ENCODE peak calls at places on chromosomes 2 and 18, in eight cellular contexts. Z, T, U, I, K, O, C and N are unnamed samples.

GRCh38 chr18:13537022-13537780 is 189.2 kb downstream of the FAM210A start:
- DNase-seq in O (no peak), Z (peak), C (no peak), I (no peak), U (no peak), K (no peak), T (no peak), N (no peak)

GRCh38 chr18:43277164-43277600 is at the start of gene SYT4:
- DNase-seq in C (no peak), T (peak), K (peak), U (no peak), Z (no peak), O (peak), I (peak), N (no peak)

GRCh38 chr18:40534748-40535147 is 1420.3 kb upstream of the PIK3C3 start:
- DNase-seq in Z (no peak), T (no peak), U (no peak), K (no peak), I (no peak), O (peak), C (no peak), N (no peak)

GRCh38 chr2:201440182-201440581 is 11.1 kb downstream of the TRAK2 start:
- DNase-seq in T (no peak), Z (no peak), O (no peak), U (no peak), K (no peak), C (no peak), I (peak), N (no peak)

GRCh38 chr2:152432206-152432653 is 97.3 kb downstream of the FMNL2 start:
- DNase-seq in U (no peak), Z (no peak), T (peak), I (no peak), O (peak), C (peak), K (no peak), N (no peak)

GRCh38 chr2:190819835-190820234 is 60.8 kb upstream of the GLS start:
- DNase-seq in I (no peak), O (peak), C (no peak), Z (no peak), U (no peak), K (no peak), T (peak), N (no peak)

GRCh38 chr2:167581961-167582574 is 665.3 kb downstream of the STK39 start:
- DNase-seq in Z (no peak), K (no peak), T (no peak), I (no peak), O (peak), C (peak), U (no peak), N (no peak)

GRCh38 chr2:69138247-69138754 is 125.3 kb downstream of the ANTXR1 start:
- DNase-seq in Z (no peak), C (peak), T (peak), I (peak), U (peak), O (peak), K (no peak), N (no peak)

GRCh38 chr2:223123859-223124610 is 72.0 kb downstream of the KCNE4 start:
- DNase-seq in C (no peak), I (no peak), O (peak), Z (no peak), T (peak), U (no peak), K (no peak), N (no peak)

GRCh38 chr2:141055526-141055925 is 1075.3 kb downstream of the LRP1B start:
- DNase-seq in O (peak), K (no peak), T (peak), Z (no peak), I (no peak), U (no peak), C (no peak), N (no peak)

GRCh38 chr2:53437371-53437770 is 330.2 kb upstream of the CHAC2 start:
- DNase-seq in T (no peak), O (peak), Z (no peak), K (no peak), I (no peak), C (no peak), U (no peak), N (no peak)

GRCh38 chr18:23538870-23539269 is 35.6 kb downstream of the RMC1 start:
- DNase-seq in I (no peak), T (no peak), U (no peak), K (no peak), Z (no peak), O (peak), C (no peak), N (no peak)

GRCh38 chr2:9617296-9617695 is 13.5 kb downstream of the YWHAQ start:
- DNase-seq in C (no peak), O (no peak), K (no peak), Z (no peak), T (no peak), U (no peak), I (no peak), N (no peak)

GRCh38 chr2:121849236-121849635 is 93.8 kb downstream of the TSN start:
- DNase-seq in U (no peak), Z (no peak), T (no peak), O (no peak), C (no peak), I (no peak), K (no peak), N (no peak)

GRCh38 chr2:232874677-232875223 is 4.7 kb downstream of the SNORC start:
- DNase-seq in C (no peak), Z (no peak), I (no peak), K (no peak), O (no peak), U (no peak), T (no peak), N (no peak)

GRCh38 chr18:11544060-11544633 is 65.2 kb upstream of the SLC35G4 start:
- DNase-seq in U (no peak), Z (no peak), K (no peak), T (no peak), O (no peak), I (no peak), C (no peak), N (no peak)

GRCh38 chr2:65351948-65352595 is 80.3 kb downstream of the SPRED2 start:
- DNase-seq in O (no peak), C (no peak), I (no peak), T (no peak), U (no peak), Z (no peak), K (no peak), N (no peak)